ENCODE peak calls at places on chromosomes 6 and 20, in eight cellular contexts. O is hepatocyte, P is foreskin keratinocyte, K is cardiac muscle cell, S is iPS DF 6.9, A is testis, X is neural progenitor cell, D is right lobe of liver. J is an unnamed sample.

GRCh38 chr6:56954389-56955170 is at the start of gene BEND6:
- DNase-seq in A (peak), O (peak), D (no peak), P (peak), X (peak), S (no peak), K (peak), J (no peak)

GRCh38 chr20:58224974-58225373 is 3.5 kb downstream of the ANKRD60 start:
- DNase-seq in O (no peak), D (no peak), A (no peak), S (no peak), K (peak), P (no peak), X (peak), J (no peak)

GRCh38 chr6:95087394-95088097 is 489.8 kb upstream of the MANEA start:
- DNase-seq in O (peak), A (peak), K (peak), X (no peak), S (no peak), D (peak), P (peak), J (no peak)

GRCh38 chr6:110784610-110784979 is 30.7 kb downstream of the CDK19 start:
- DNase-seq in D (no peak), O (no peak), A (no peak), P (no peak), K (no peak), X (no peak), S (no peak), J (no peak)

GRCh38 chr6:162683135-162683534 is 44.4 kb downstream of the PRKN start:
- DNase-seq in A (no peak), K (no peak), X (no peak), D (no peak), P (no peak), S (no peak), O (no peak), J (no peak)

GRCh38 chr6:166729658-166730057 is 102.6 kb upstream of the RPS6KA2 start:
- DNase-seq in D (no peak), O (no peak), K (no peak), S (no peak), X (no peak), A (no peak), P (no peak), J (no peak)

GRCh38 chr6:144131248-144131709 is 19.0 kb upstream of the STX11 start:
- DNase-seq in P (peak), A (no peak), D (no peak), O (no peak), K (no peak), X (no peak), S (no peak), J (no peak)

GRCh38 chr6:28756555-28756918 is 167.2 kb downstream of the TRIM27 start:
- DNase-seq in X (no peak), S (no peak), P (no peak), A (no peak), D (no peak), K (no peak), O (no peak), J (no peak)

GRCh38 chr20:55576981-55577380 is 428.3 kb downstream of the CBLN4 start:
- DNase-seq in D (no peak), X (no peak), A (no peak), P (no peak), K (no peak), S (no peak), O (no peak), J (no peak)
- H3K27ac ChIP-seq in D (no peak), X (no peak), A (no peak), P (no peak), K (no peak), S (no peak), O (no peak), J (no peak)

DNA sequence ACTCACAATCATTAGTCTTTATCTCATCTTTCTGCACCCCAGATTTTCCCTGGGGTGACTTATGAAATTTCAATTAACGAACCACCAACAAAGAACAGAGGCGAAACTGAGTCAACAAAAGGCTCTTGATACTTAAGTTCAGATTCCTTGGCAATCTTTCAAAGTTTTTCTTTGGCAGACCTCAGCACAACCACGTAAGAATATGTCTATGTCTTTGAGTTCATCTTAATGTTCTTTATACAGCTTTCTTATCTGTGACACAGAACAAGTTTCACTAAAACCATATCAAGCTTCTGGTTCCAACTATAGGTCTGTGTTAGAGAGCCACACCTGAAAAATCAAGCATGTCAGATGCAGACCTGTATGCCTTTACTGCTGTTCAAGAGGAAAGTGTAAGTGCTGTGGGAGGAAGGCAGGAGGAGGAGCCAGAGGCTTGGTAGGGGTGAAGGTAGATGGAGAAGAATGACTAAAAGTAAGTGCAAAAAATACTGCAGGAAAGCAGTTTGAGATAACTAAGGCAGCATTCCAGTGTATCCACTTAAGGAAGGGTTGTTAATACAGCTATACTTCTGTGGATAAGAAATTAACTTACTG is 271.3 kb downstream of the KHDC1L start:
- DNase-seq in X (no peak), O (no peak), S (no peak), K (peak), A (no peak), D (no peak), P (no peak), J (no peak)
- H3K27ac ChIP-seq in X (no peak), O (peak), S (no peak), K (peak), A (no peak), D (no peak), P (no peak), J (no peak)

GRCh38 chr6:76862966-76863365 is 600.3 kb downstream of the HTR1B start:
- DNase-seq in D (no peak), O (no peak), A (no peak), K (no peak), S (no peak), P (no peak), X (no peak), J (no peak)

GRCh38 chr6:76861403-76861802 is 601.9 kb downstream of the HTR1B start:
- DNase-seq in O (peak), D (no peak), P (no peak), X (peak), S (peak), A (peak), K (peak), J (no peak)

GRCh38 chr6:76866091-76866490 is 597.2 kb downstream of the HTR1B start:
- DNase-seq in K (no peak), A (no peak), D (no peak), S (no peak), P (no peak), O (no peak), X (no peak), J (no peak)

GRCh38 chr6:76867182-76867581 is 596.1 kb downstream of the HTR1B start:
- DNase-seq in D (no peak), K (no peak), A (no peak), S (no peak), O (no peak), P (no peak), X (no peak), J (no peak)
- H3K27ac ChIP-seq in D (no peak), K (no peak), A (no peak), S (no peak), O (no peak), P (no peak), X (no peak), J (no peak)

GRCh38 chr6:44468835-44469234 is 81.3 kb downstream of the CDC5L start:
- DNase-seq in X (no peak), O (no peak), P (no peak), K (no peak), D (no peak), S (no peak), A (no peak), J (no peak)
- H3K27ac ChIP-seq in X (no peak), O (no peak), P (no peak), K (no peak), D (no peak), S (no peak), A (no peak), J (no peak)

GRCh38 chr6:139547082-139547776 is 172.8 kb upstream of the CITED2 start:
- DNase-seq in X (no peak), P (no peak), A (no peak), K (no peak), D (no peak), S (no peak), O (no peak), J (no peak)
- H3K27ac ChIP-seq in X (peak), P (no peak), A (peak), K (no peak), D (no peak), S (no peak), O (no peak), J (no peak)

GRCh38 chr6:3210024-3210610 is 17.3 kb downstream of the TUBB2B start:
- DNase-seq in K (no peak), S (no peak), P (no peak), X (no peak), D (no peak), A (no peak), O (no peak), J (peak)
- H3K27ac ChIP-seq in K (no peak), S (no peak), P (peak), X (no peak), D (no peak), A (no peak), O (peak), J (no peak)

GRCh38 chr6:105993341-105993740 is 92.8 kb upstream of the PRDM1 start:
- DNase-seq in X (peak), O (peak), K (peak), S (no peak), P (no peak), A (no peak), D (no peak), J (no peak)
- H3K27ac ChIP-seq in X (no peak), O (peak), K (no peak), S (no peak), P (no peak), A (no peak), D (no peak), J (peak)

DNA sequence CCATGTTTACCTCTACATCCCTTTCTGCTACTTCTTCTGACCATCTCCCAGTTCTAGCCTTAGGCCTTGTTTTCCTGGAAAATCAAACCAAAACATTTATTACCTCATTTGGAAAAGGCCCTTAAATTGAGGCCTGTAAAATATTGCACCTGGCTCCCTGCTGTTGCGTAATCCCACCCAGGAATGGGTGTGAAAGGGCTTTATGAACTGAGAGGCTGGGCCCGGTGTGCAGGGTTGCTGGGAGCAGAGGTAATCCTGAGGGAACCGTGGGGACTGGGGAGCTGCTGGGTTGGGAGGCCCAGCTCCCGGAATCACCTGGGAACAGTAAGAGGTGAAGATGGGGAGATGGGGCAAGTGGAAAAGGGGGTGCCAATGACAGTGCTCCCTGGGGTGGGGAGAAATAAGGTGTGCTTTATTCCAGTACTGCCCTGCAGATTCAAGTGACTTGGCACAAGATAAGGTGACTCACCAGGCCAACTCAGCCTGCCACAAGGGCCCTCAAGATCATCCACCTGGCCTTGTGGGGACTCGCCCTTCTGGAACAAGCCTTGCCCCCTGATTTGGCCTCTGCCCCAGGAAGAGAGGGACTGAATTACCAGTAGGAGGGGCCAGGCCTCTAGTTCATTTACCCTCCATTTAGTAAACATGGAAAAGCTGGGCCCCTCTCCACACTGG is 44.2 kb downstream of the KCNK5 start:
- DNase-seq in D (no peak), S (no peak), K (no peak), P (no peak), X (no peak), O (peak), A (no peak), J (no peak)
- H3K27ac ChIP-seq in D (no peak), S (no peak), K (no peak), P (no peak), X (no peak), O (peak), A (no peak), J (no peak)

GRCh38 chr6:157841211-157841840 is 18.3 kb downstream of the SNX9 start:
- DNase-seq in A (no peak), O (peak), D (no peak), X (no peak), P (peak), S (no peak), K (no peak), J (no peak)
- H3K27ac ChIP-seq in A (no peak), O (peak), D (no peak), X (no peak), P (peak), S (no peak), K (no peak), J (no peak)